ENCODE peak calls at places on chromosomes 7 and 10, in ten cellular contexts. G is heart left ventricle; R is esophagus squamous epithelium; A is hepatocyte; H is uterus; X is ovary; M is CD4-positive, alpha-beta T cell; Q is HL-60; K is astrocyte; O is substantia nigra. D is an unnamed sample.
A peak's percentile ranks its signal among the peaks of the same experiment; 100 is the strongest.

GRCh38 chr7:88200793-88201192 is 19.0 kb downstream of the SRI start:
- DNase-seq in A (no peak), H (no peak), O (no peak), R (no peak), X (no peak), G (no peak), M (no peak), K (no peak), Q (no peak), D (no peak)

GRCh38 chr7:138665669-138666140 is 35.5 kb downstream of the SVOPL start:
- DNase-seq in R (no peak), A (no peak), Q (no peak), G (no peak), X (no peak), M (no peak), O (peak; percentile 5), H (no peak), K (no peak), D (no peak)

GRCh38 chr7:157674715-157675426 is 338.1 kb downstream of the DNAJB6 start:
- DNase-seq in M (no peak), X (no peak), Q (no peak), H (no peak), G (no peak), K (no peak), O (no peak), R (no peak), A (no peak), D (no peak)

GRCh38 chr7:91082854-91083495 is 181.3 kb upstream of the FZD1 start:
- DNase-seq in H (no peak), R (no peak), A (peak; percentile 22), O (no peak), Q (no peak), G (no peak), M (no peak), K (peak; percentile 23), X (no peak), D (no peak)

GRCh38 chr7:81831883-81832282 is 62.0 kb upstream of the HGF start:
- DNase-seq in A (no peak), Q (no peak), G (no peak), X (no peak), R (no peak), M (no peak), O (no peak), K (no peak), H (no peak), D (no peak)

GRCh38 chr10:99368646-99369045 is 39.5 kb downstream of the CNNM1 start:
- DNase-seq in G (no peak), Q (no peak), R (no peak), O (no peak), M (no peak), X (no peak), H (no peak), K (peak; percentile 50), A (no peak), D (no peak)

GRCh38 chr10:52875341-52875740 is 102.8 kb upstream of the MBL2 start:
- DNase-seq in O (no peak), Q (no peak), G (no peak), X (no peak), R (no peak), M (no peak), A (no peak), H (no peak), K (no peak), D (no peak)

GRCh38 chr7:77288676-77289320 is 89.2 kb upstream of the FGL2 start:
- DNase-seq in Q (no peak), H (no peak), X (no peak), R (no peak), A (no peak), O (no peak), G (no peak), K (no peak), M (no peak), D (no peak)

GRCh38 chr7:138842111-138842510 is 44.1 kb upstream of the ATP6V0A4 start:
- DNase-seq in R (no peak), Q (no peak), M (no peak), H (no peak), X (no peak), A (peak; percentile 45), K (peak; percentile 88), G (no peak), O (no peak), D (no peak)

GRCh38 chr10:132195366-132196075 is 8.8 kb downstream of the DPYSL4 start:
- DNase-seq in K (no peak), H (no peak), G (no peak), X (no peak), M (no peak), R (no peak), A (no peak), Q (no peak), O (no peak), D (no peak)

GRCh38 chr10:84176351-84176750 is 2.8 kb downstream of the GPR15LG start:
- DNase-seq in X (no peak), A (no peak), K (no peak), H (no peak), M (no peak), O (no peak), R (no peak), G (no peak), Q (no peak), D (no peak)

GRCh38 chr7:130363156-130363847 is 17.0 kb upstream of the CPA1 start:
- DNase-seq in X (no peak), R (no peak), M (no peak), Q (no peak), G (no peak), O (no peak), H (no peak), K (peak; percentile 100), A (peak; percentile 80), D (peak; percentile 51)

GRCh38 chr7:20778063-20778721 is 8.5 kb downstream of the SP8 start:
- DNase-seq in R (no peak), Q (no peak), K (no peak), O (peak; percentile 29), H (no peak), X (no peak), G (no peak), M (no peak), A (peak; percentile 84), D (no peak)

GRCh38 chr10:49643296-49644034 is 29.6 kb downstream of the CHAT start:
- DNase-seq in K (no peak), O (no peak), H (no peak), R (no peak), A (no peak), X (no peak), M (no peak), Q (no peak), G (no peak), D (no peak)

GRCh38 chr10:43304687-43305333 is 37.9 kb upstream of the RASGEF1A start:
- DNase-seq in K (peak; percentile 27), R (no peak), O (peak; percentile 60), X (peak; percentile 69), M (peak; percentile 50), G (peak; percentile 76), Q (peak; percentile 63), A (peak; percentile 83), H (peak; percentile 68), D (peak; percentile 19)

GRCh38 chr7:42380411-42380810 is 143.4 kb upstream of the GLI3 start:
- DNase-seq in O (no peak), K (peak; percentile 17), M (no peak), Q (no peak), R (no peak), G (no peak), X (no peak), A (no peak), H (no peak), D (no peak)

GRCh38 chr10:117519895-117520294 is 22.7 kb upstream of the EMX2 start:
- DNase-seq in H (no peak), X (no peak), R (no peak), A (no peak), K (no peak), G (no peak), M (no peak), Q (no peak), O (no peak), D (no peak)

GRCh38 chr7:89549768-89550167 is 604.5 kb upstream of the STEAP1 start:
- DNase-seq in K (no peak), M (no peak), H (no peak), G (no peak), R (no peak), O (no peak), Q (no peak), A (no peak), X (no peak), D (no peak)

GRCh38 chr7:89559596-89559995 is 594.7 kb upstream of the STEAP1 start:
- DNase-seq in H (no peak), X (no peak), R (no peak), G (no peak), O (no peak), M (no peak), A (no peak), K (no peak), Q (no peak), D (no peak)

GRCh38 chr7:89554209-89554608 is 600.1 kb upstream of the STEAP1 start:
- DNase-seq in G (no peak), K (no peak), M (no peak), A (no peak), R (no peak), H (no peak), O (no peak), Q (no peak), X (no peak), D (no peak)
- H3K27ac ChIP-seq in G (no peak overlapping the region), K (no peak overlapping the region), M (no peak overlapping the region), A (no peak overlapping the region), R (no peak overlapping the region), H (no peak overlapping the region), O (no peak overlapping the region), Q (no peak overlapping the region), X (no peak overlapping the region), D (no peak overlapping the region)

DNA sequence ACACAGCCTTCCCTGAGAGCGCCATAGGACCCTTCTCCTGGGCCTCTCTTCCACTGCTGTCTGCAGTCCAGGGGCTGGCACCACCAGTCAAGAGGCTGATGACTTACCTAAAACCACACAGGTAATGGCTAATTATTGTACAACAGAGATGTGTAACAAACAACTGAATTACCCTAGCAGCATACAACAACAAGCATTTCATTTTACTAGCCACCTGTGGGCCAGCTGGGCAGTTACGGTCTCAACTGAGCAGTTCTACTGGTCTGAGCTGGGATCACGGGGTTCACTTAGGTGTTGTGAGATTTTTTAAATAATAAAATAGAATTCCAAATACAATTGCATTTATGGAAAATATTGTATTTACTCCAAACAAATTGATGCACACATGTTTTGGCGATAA is 431.9 kb downstream of the TNS3 start:
- DNase-seq in O (no peak), M (no peak), Q (no peak), A (no peak), R (no peak), K (no peak), H (no peak), X (no peak), G (no peak), D (no peak)
- H3K27ac ChIP-seq in O (no peak overlapping the region), M (no peak overlapping the region), Q (no peak overlapping the region), A (no peak overlapping the region), R (no peak overlapping the region), K (no peak overlapping the region), H (peak overlapping the region; percentile 55), X (no peak overlapping the region), G (no peak overlapping the region), D (no peak overlapping the region)

GRCh38 chr10:62031522-62031921 is 130.0 kb downstream of the ARID5B start:
- DNase-seq in K (no peak), R (no peak), O (no peak), Q (no peak), X (no peak), H (no peak), G (no peak), M (no peak), A (no peak), D (no peak)
- H3K27ac ChIP-seq in K (no peak overlapping the region), R (no peak overlapping the region), O (no peak overlapping the region), Q (no peak overlapping the region), X (no peak overlapping the region), H (no peak overlapping the region), G (no peak overlapping the region), M (peak overlapping the region; percentile 1), A (peak overlapping the region; percentile 8), D (no peak overlapping the region)

GRCh38 chr10:126088144-126088543 is 191.8 kb downstream of the FANK1 start:
- DNase-seq in O (no peak), X (peak; percentile 46), K (peak; percentile 59), G (no peak), H (no peak), M (no peak), A (no peak), R (no peak), Q (no peak), D (no peak)
- H3K27ac ChIP-seq in O (no peak overlapping the region), X (no peak overlapping the region), K (peak overlapping the region; percentile 22), G (no peak overlapping the region), H (no peak overlapping the region), M (no peak overlapping the region), A (no peak overlapping the region), R (no peak overlapping the region), Q (no peak overlapping the region), D (no peak overlapping the region)

D was measured in thoracic aorta.